ENCODE peak calls at places on chromosome 15, in seven cellular contexts. S is A549, T is transverse colon, W is tibial nerve, P is stomach, Z is K562, A is H1. N is an unnamed sample.

GRCh38 chr15:77650285-77650684 is 17.6 kb upstream of the LINGO1 start:
- DNase-seq in W (no peak), T (no peak), P (no peak), S (peak; percentile 41), A (no peak), Z (peak; percentile 69), N (no peak)

GRCh38 chr15:47384316-47384715 is 333.0 kb upstream of the SEMA6D start:
- DNase-seq in A (peak; percentile 7), W (peak; percentile 12), P (no peak), T (no peak), Z (no peak), S (peak; percentile 0), N (peak; percentile 26)

GRCh38 chr15:95208071-95208470 is 976.7 kb downstream of the MCTP2 start:
- DNase-seq in S (no peak), T (no peak), Z (no peak), A (no peak), W (no peak), P (no peak), N (no peak)

GRCh38 chr15:40693904-40694705 is 869 bp upstream of the RAD51 start:
- DNase-seq in S (no peak), A (no peak), T (no peak), Z (no peak), W (no peak), P (no peak), N (no peak)

GRCh38 chr15:72724028-72724427 is 38.0 kb downstream of the BBS4 start:
- DNase-seq in P (no peak), W (no peak), T (no peak), S (no peak), A (no peak), Z (no peak), N (no peak)

GRCh38 chr15:44010114-44010513 is 183.3 kb downstream of the WDR76 start:
- DNase-seq in T (no peak), W (no peak), A (no peak), Z (no peak), P (no peak), S (no peak), N (no peak)

GRCh38 chr15:72141171-72142084 is 23.2 kb downstream of the SENP8 start:
- DNase-seq in P (no peak), W (no peak), A (no peak), T (no peak), S (no peak), Z (no peak), N (no peak)

GRCh38 chr15:67574981-67575632 is 32.6 kb downstream of the MAP2K5 start:
- DNase-seq in W (no peak), Z (no peak), A (no peak), T (no peak), P (no peak), S (no peak), N (no peak)

GRCh38 chr15:63374686-63375520 is 6.7 kb downstream of the CA12 start:
- DNase-seq in S (peak; percentile 63), P (peak; percentile 45), W (peak; percentile 57), T (no peak), Z (no peak), A (no peak), N (no peak)

GRCh38 chr15:32003558-32003957 is 26.8 kb upstream of the CHRNA7 start:
- DNase-seq in Z (no peak), T (no peak), P (no peak), A (no peak), S (peak; percentile 11), W (no peak), N (no peak)

GRCh38 chr15:97977734-97978133 is 17.2 kb downstream of the ARRDC4 start:
- DNase-seq in P (peak; percentile 53), W (no peak), S (no peak), A (no peak), T (no peak), Z (no peak), N (no peak)

GRCh38 chr15:92120082-92120481 is 266.6 kb downstream of the SLCO3A1 start:
- DNase-seq in P (no peak), A (no peak), W (no peak), T (no peak), S (no peak), Z (no peak), N (no peak)

GRCh38 chr15:43748376-43748775 is 2.1 kb downstream of the PDIA3 start:
- DNase-seq in W (no peak), P (no peak), S (no peak), Z (no peak), T (no peak), A (no peak), N (no peak)

DNA sequence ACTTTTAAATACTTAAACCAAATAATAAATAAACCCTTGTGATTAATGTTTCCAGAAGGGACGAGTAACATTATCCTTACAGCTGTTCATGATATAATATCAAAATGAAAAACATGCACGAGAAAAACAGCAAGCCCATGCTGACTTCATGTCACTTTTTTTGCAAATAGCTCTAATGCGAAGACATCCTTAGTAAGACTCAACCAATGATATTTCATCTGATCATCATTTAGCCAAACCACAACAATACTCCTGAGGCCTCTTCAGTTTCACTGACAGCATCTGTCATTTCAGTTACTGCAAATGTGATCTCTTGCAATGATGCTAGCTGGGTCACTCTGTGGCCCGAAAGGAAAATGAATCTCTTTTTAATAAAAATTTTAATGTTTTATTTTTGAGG is 73.9 kb downstream of the POLR2M start:
- DNase-seq in P (no peak), W (no peak), A (no peak), Z (no peak), S (no peak), T (no peak), N (no peak)
- TF ChIP-seq EP300 in P (no peak), W (no peak), A (no peak), Z (no peak), S (no peak), T (no peak), N (no peak)

GRCh38 chr15:24068102-24068501 is 381.0 kb upstream of the NDN start:
- DNase-seq in T (peak; percentile 60), A (no peak), Z (no peak), W (no peak), S (no peak), P (no peak), N (no peak)
- H3K9me3 ChIP-seq in T (no peaks in the 10 kb centered on the region), A (peaks cover 41% of the 10 kb centered on the region), Z (no peaks in the 10 kb centered on the region), W (no peaks in the 10 kb centered on the region), S (no peaks in the 10 kb centered on the region), P (no peaks in the 10 kb centered on the region), N (no peaks in the 10 kb centered on the region)

DNA sequence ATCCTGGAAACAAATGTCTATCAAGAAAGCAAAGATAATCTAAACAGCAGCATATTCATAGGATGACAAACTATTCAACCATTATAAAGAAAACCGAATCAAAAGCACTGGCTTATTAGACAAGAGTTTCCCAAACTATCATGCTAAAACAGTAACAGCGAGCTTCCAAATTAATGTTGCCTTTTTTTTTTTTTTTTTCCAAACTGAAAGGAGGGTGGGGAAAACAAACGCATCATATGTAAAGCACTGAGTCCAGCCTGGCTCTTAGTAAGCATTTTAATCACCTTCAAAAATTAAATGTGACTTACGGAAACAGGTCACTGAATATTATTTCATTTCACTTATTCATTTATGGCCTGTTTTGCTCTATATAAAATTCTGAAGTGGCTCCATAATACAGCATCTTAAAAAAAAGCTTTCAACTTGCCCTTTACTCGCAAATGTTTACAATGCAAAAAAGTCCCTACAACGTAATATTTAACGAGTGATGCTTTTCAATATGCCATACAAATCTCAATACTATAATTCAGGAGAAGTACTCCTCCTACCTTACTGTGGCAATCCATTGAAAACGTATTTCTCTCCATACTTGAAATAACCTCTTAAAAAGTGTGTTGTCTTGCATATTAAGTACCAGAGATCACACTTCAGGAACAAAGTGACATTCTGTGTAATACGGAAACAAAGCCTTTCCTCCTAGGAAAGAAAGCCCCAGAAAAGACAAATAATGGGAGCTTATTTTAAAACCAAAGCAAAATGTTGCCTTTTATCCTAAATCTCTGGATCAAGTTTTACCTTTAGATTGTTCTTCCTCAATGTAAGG is 2.1 kb downstream of the TJP1 start:
- DNase-seq in S (no peak), A (no peak), W (no peak), P (no peak), T (no peak), Z (no peak), N (no peak)
- H3K4me3 ChIP-seq in S (peak overlapping the region; percentile 66), A (peak overlapping the region; percentile 88), W (peak overlapping the region; percentile 85), P (peak overlapping the region; percentile 67), T (peak overlapping the region; percentile 64), Z (peak overlapping the region; percentile 76), N (peak overlapping the region; percentile 95)

GRCh38 chr15:39213385-39213840 is 367.5 kb upstream of the THBS1 start:
- DNase-seq in A (peak; percentile 88), P (peak; percentile 38), Z (peak; percentile 26), T (no peak), S (peak; percentile 26), W (no peak), N (peak; percentile 26)
- TF ChIP-seq EP300 in A (peak; percentile 89), P (no peak), Z (no peak), T (no peak), S (no peak), W (peak; percentile 28), N (no peak)